ENCODE peak calls at places on chromosomes 1 and 21, in four cellular contexts. W, T, N and J are unnamed samples.

GRCh38 chr1:37038079-37038702 is 3.9 kb upstream of the GRIK3 start:
- DNase-seq in W (no peak), T (peak; percentile 94), N (peak; percentile 61), J (peak; percentile 51)

GRCh38 chr1:37473431-37474050 is 839 bp upstream of the ZC3H12A start:
- DNase-seq in W (no peak), T (peak; percentile 16), N (no peak), J (no peak)

GRCh38 chr1:229114781-229115417 is 156.0 kb upstream of the RAB4A start:
- DNase-seq in W (no peak), T (no peak), N (no peak), J (no peak)

GRCh38 chr1:44640178-44640865 is 34.0 kb downstream of the TMEM53 start:
- DNase-seq in W (no peak), T (peak; percentile 88), N (no peak), J (no peak)

GRCh38 chr1:2411801-2412394 is 466 bp downstream of the PEX10 start:
- DNase-seq in W (no peak), T (peak; percentile 67), N (no peak), J (no peak)

GRCh38 chr1:48679868-48680267 is 96.8 kb downstream of the BEND5 start:
- DNase-seq in W (no peak), T (no peak), N (no peak), J (no peak)

GRCh38 chr21:25827513-25827912 is 92.7 kb downstream of the GABPA start:
- DNase-seq in W (no peak), T (no peak), N (no peak), J (no peak)

GRCh38 chr1:56688522-56689026 is 43.5 kb downstream of the PRKAA2 start:
- DNase-seq in W (no peak), T (no peak), N (no peak), J (no peak)

GRCh38 chr1:156625436-156626078 is 6.3 kb downstream of the HAPLN2 start:
- DNase-seq in W (peak; percentile 74), T (peak; percentile 48), N (peak; percentile 45), J (peak; percentile 35)

GRCh38 chr1:42831273-42831672 is 14.1 kb upstream of the SVBP start:
- DNase-seq in W (no peak), T (no peak), N (no peak), J (no peak)

GRCh38 chr1:244778356-244778755 is 57.1 kb upstream of the COX20 start:
- DNase-seq in W (no peak), T (no peak), N (no peak), J (no peak)

GRCh38 chr1:24555591-24556413 is at the start of gene NCMAP:
- DNase-seq in W (no peak), T (peak; percentile 58), N (no peak), J (no peak)

GRCh38 chr1:116809181-116809508 is 54.9 kb downstream of the CD2 start:
- DNase-seq in W (no peak), T (no peak), N (no peak), J (no peak)

GRCh38 chr1:209583408-209583807 is at the start of gene CAMK1G:
- DNase-seq in W (no peak), T (no peak), N (no peak), J (no peak)

GRCh38 chr21:42049578-42050430 is 21.3 kb upstream of the UMODL1 start:
- DNase-seq in W (peak; percentile 35), T (no peak), N (no peak), J (no peak)

GRCh38 chr1:210252621-210253041 is 20.0 kb downstream of the SERTAD4 start:
- DNase-seq in W (peak; percentile 67), T (peak; percentile 2), N (no peak), J (no peak)

GRCh38 chr21:15034126-15034848 is 30.5 kb downstream of the NRIP1 start:
- DNase-seq in W (no peak), T (peak; percentile 0), N (no peak), J (no peak)

GRCh38 chr1:163170975-163171676 is 31.6 kb downstream of the RGS5 start:
- DNase-seq in W (no peak), T (peak; percentile 62), N (no peak), J (no peak)

GRCh38 chr1:85554630-85555327 is 25.8 kb upstream of the CCN1 start:
- DNase-seq in W (no peak), T (no peak), N (no peak), J (no peak)

GRCh38 chr1:23554481-23555224 is 4.6 kb downstream of the ID3 start:
- DNase-seq in W (peak; percentile 89), T (peak; percentile 89), N (peak; percentile 75), J (peak; percentile 70)

GRCh38 chr1:201745023-201745422 is 83.9 kb upstream of the IPO9 start:
- DNase-seq in W (no peak), T (no peak), N (no peak), J (no peak)

GRCh38 chr1:33502726-33503125 is 30.3 kb downstream of the ZSCAN20 start:
- DNase-seq in W (no peak), T (no peak), N (no peak), J (no peak)

GRCh38 chr1:6461538-6462411 is 4.2 kb downstream of the TNFRSF25 start:
- DNase-seq in W (no peak), T (no peak), N (no peak), J (no peak)

GRCh38 chr21:25273945-25274344 is 333.3 kb downstream of the MRPL39 start:
- DNase-seq in W (no peak), T (peak; percentile 96), N (no peak), J (no peak)

GRCh38 chr1:63651110-63651776 is 58.0 kb downstream of the PGM1 start:
- DNase-seq in W (no peak), T (no peak), N (no peak), J (no peak)

GRCh38 chr1:204190212-204191211 is 5.8 kb downstream of the KISS1 start:
- DNase-seq in W (peak; percentile 44), T (peak; percentile 43), N (no peak), J (no peak)

GRCh38 chr1:55503663-55504305 is 288.6 kb upstream of the USP24 start:
- DNase-seq in W (no peak), T (no peak), N (no peak), J (no peak)

GRCh38 chr1:82391712-82392111 is 591.0 kb downstream of the ADGRL2 start:
- DNase-seq in W (no peak), T (no peak), N (no peak), J (no peak)

GRCh38 chr1:210531475-210532222 is 202.9 kb downstream of the HHAT start:
- DNase-seq in W (no peak), T (no peak), N (no peak), J (no peak)

GRCh38 chr1:93607814-93608187 is 73.8 kb downstream of the BCAR3 start:
- DNase-seq in W (no peak), T (no peak), N (no peak), J (no peak)

GRCh38 chr1:18879221-18879790 is 19.8 kb upstream of the TAS1R2 start:
- DNase-seq in W (no peak), T (no peak), N (no peak), J (no peak)

GRCh38 chr21:44521301-44521927 is 18.6 kb downstream of the KRTAP10-1 start:
- DNase-seq in W (peak; percentile 24), T (no peak), N (no peak), J (no peak)

GRCh38 chr1:228411548-228412430 is 4.9 kb downstream of the TRIM17 start:
- DNase-seq in W (no peak), T (no peak), N (no peak), J (no peak)

GRCh38 chr1:118154220-118154619 is 30.8 kb downstream of the SPAG17 start:
- DNase-seq in W (no peak), T (peak; percentile 58), N (no peak), J (no peak)

GRCh38 chr1:225855503-225856285 is 26.5 kb downstream of the TMEM63A start:
- DNase-seq in W (peak; percentile 22), T (no peak), N (no peak), J (no peak)

GRCh38 chr1:215583185-215583692 is 16.1 kb downstream of the KCTD3 start:
- DNase-seq in W (no peak), T (no peak), N (no peak), J (no peak)

GRCh38 chr21:38126677-38127271 is 130.0 kb upstream of the KCNJ15 start:
- DNase-seq in W (peak; percentile 48), T (peak; percentile 58), N (peak; percentile 0), J (no peak)

GRCh38 chr1:44820945-44821715 is 12.8 kb downstream of the BTBD19 start:
- DNase-seq in W (peak; percentile 11), T (no peak), N (no peak), J (no peak)

GRCh38 chr1:92030701-92031107 is 919 bp downstream of the EPHX4 start:
- DNase-seq in W (no peak), T (peak; percentile 47), N (no peak), J (no peak)